ENCODE peak calls at places on chromosome 10, in four cellular contexts. E is neural progenitor cell, Q is astrocyte, I is fibroblast of lung. W is an unnamed sample.
A peak's percentile ranks its signal among the peaks of the same experiment; 100 is the strongest.

GRCh38 chr10:104329754-104330153 is 8.5 kb downstream of the ITPRIP start:
- DNase-seq in E (no peak), Q (peak; percentile 87), I (peak; percentile 77), W (no peak)

GRCh38 chr10:103663802-103664201 is 170.3 kb downstream of the NEURL1 start:
- DNase-seq in E (no peak), Q (no peak), I (no peak), W (no peak)

GRCh38 chr10:3172446-3173172 is at the start of gene PITRM1:
- DNase-seq in E (peak; percentile 99), Q (peak; percentile 96), I (peak; percentile 99), W (peak; percentile 99)

GRCh38 chr10:99435986-99436633 is 5.7 kb upstream of the GOT1 start:
- DNase-seq in E (peak; percentile 48), Q (no peak), I (peak; percentile 44), W (peak; percentile 82)

GRCh38 chr10:49037187-49037586 is 78.1 kb downstream of the VSTM4 start:
- DNase-seq in E (no peak), Q (peak; percentile 90), I (no peak), W (no peak)

GRCh38 chr10:77513783-77514331 is 123.8 kb downstream of the KCNMA1 start:
- DNase-seq in E (peak; percentile 35), Q (peak; percentile 91), I (peak; percentile 86), W (no peak)

GRCh38 chr10:13944901-13945300 is 358.1 kb downstream of the PRPF18 start:
- DNase-seq in E (no peak), Q (no peak), I (no peak), W (no peak)

GRCh38 chr10:127408733-127409132 is 140.4 kb upstream of the NPS start:
- DNase-seq in E (no peak), Q (no peak), I (peak; percentile 71), W (no peak)

GRCh38 chr10:17980796-17981195 is 29.1 kb downstream of the SLC39A12 start:
- DNase-seq in E (no peak), Q (peak; percentile 39), I (peak; percentile 9), W (no peak)

GRCh38 chr10:17387861-17388503 is 66.4 kb downstream of the ST8SIA6 start:
- DNase-seq in E (peak; percentile 45), Q (no peak), I (no peak), W (peak; percentile 30)

GRCh38 chr10:18196806-18197550 is 56.8 kb downstream of the CACNB2 start:
- DNase-seq in E (peak; percentile 46), Q (no peak), I (no peak), W (no peak)

GRCh38 chr10:91587710-91588638 is 44.9 kb downstream of the PPP1R3C start:
- DNase-seq in E (no peak), Q (peak; percentile 90), I (peak; percentile 79), W (no peak)

GRCh38 chr10:57102234-57102633 is 741.2 kb upstream of the ZWINT start:
- DNase-seq in E (peak; percentile 5), Q (no peak), I (no peak), W (no peak)

GRCh38 chr10:9189448-9189847 is 1135.0 kb downstream of the GATA3 start:
- DNase-seq in E (no peak), Q (no peak), I (no peak), W (no peak)

GRCh38 chr10:117818696-117819095 is 228.0 kb downstream of the RAB11FIP2 start:
- DNase-seq in E (no peak), Q (no peak), I (no peak), W (no peak)

GRCh38 chr10:55183993-55184392 is 383.0 kb upstream of the PCDH15 start:
- DNase-seq in E (no peak), Q (peak; percentile 33), I (no peak), W (no peak)

GRCh38 chr10:50515420-50515819 is 108.3 kb downstream of the SGMS1 start:
- DNase-seq in E (no peak), Q (no peak), I (no peak), W (no peak)

GRCh38 chr10:44752451-44753441 is 158.4 kb upstream of the TMEM72 start:
- DNase-seq in E (no peak), Q (peak; percentile 100), I (peak; percentile 92), W (no peak)

GRCh38 chr10:79001082-79001885 is 67.5 kb upstream of the ZMIZ1 start:
- DNase-seq in E (no peak), Q (no peak), I (no peak), W (no peak)

GRCh38 chr10:19847321-19847720 is 31.1 kb downstream of the PLXDC2 start:
- DNase-seq in E (no peak), Q (peak; percentile 84), I (peak; percentile 19), W (no peak)

GRCh38 chr10:122034149-122034756 is 45.3 kb downstream of the TACC2 start:
- DNase-seq in E (no peak), Q (peak; percentile 32), I (peak; percentile 62), W (no peak)

GRCh38 chr10:122181901-122182799 is 88.9 kb upstream of the BTBD16 start:
- DNase-seq in E (peak; percentile 61), Q (no peak), I (peak; percentile 52), W (no peak)

GRCh38 chr10:84340187-84340586 is 11.8 kb downstream of the CCSER2 start:
- DNase-seq in E (no peak), Q (no peak), I (no peak), W (no peak)

DNA sequence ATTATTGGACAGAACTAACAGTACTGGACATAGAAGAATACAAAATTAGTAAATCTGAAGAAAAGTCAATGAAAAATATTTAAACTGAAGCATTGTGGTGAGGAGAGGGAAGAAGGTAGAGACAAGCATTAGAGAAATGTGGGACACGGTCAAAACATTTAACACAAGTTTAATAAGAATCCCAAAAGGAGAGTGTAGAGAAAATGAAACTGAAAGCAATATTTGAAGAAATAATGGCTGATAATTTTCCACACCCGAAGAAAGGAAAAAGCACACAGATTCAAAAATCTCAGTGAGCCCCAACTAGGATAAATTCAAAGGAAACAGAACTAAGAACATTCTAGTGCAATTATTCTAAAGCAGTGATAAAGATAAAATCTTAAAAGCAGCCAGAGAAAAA is 126.4 kb upstream of the LRRTM3 start:
- DNase-seq in E (no peak), Q (no peak), I (peak; percentile 24), W (no peak)
- H3K9ac ChIP-seq in E (no peak overlapping the region), Q (no peak overlapping the region), I (no peak overlapping the region), W (no peak overlapping the region)

GRCh38 chr10:110354322-110354766 is 49.6 kb upstream of the SMNDC1 start:
- DNase-seq in E (peak; percentile 87), Q (peak; percentile 65), I (peak; percentile 87), W (peak; percentile 96)
- H3K36me3 ChIP-seq in E (no peaks in the 10 kb centered on the region), Q (no peaks in the 10 kb centered on the region), I (no peaks in the 10 kb centered on the region), W (no peaks in the 10 kb centered on the region)

GRCh38 chr10:69328346-69328687 is 50.0 kb downstream of the HK1 start:
- DNase-seq in E (no peak), Q (no peak), I (no peak), W (no peak)
- H3K4me1 ChIP-seq in E (peaks cover 37% of the 10 kb centered on the region), Q (peaks cover 37% of the 10 kb centered on the region), I (peaks cover 9% of the 10 kb centered on the region), W (peaks cover 43% of the 10 kb centered on the region)

GRCh38 chr10:413662-414071 is 275.8 kb downstream of the DIP2C start:
- DNase-seq in E (peak; percentile 51), Q (no peak), I (no peak), W (no peak)

GRCh38 chr10:408223-408622 is 273.0 kb downstream of the ZMYND11 start:
- DNase-seq in E (no peak), Q (no peak), I (no peak), W (no peak)

GRCh38 chr10:409403-410040 is 274.3 kb downstream of the ZMYND11 start:
- DNase-seq in E (no peak), Q (no peak), I (no peak), W (no peak)

GRCh38 chr10:412109-412508 is 276.9 kb downstream of the ZMYND11 start:
- DNase-seq in E (no peak), Q (no peak), I (no peak), W (no peak)

GRCh38 chr10:411597-411996 is 276.3 kb downstream of the ZMYND11 start:
- DNase-seq in E (no peak), Q (peak; percentile 46), I (no peak), W (no peak)
- H3K9ac ChIP-seq in E (no peak overlapping the region), Q (no peak overlapping the region), I (no peak overlapping the region), W (no peak overlapping the region)

GRCh38 chr10:95640891-95641315 is 15.6 kb downstream of the ALDH18A1 start:
- DNase-seq in E (no peak), Q (no peak), I (no peak), W (no peak)
- H3K36me3 ChIP-seq in E (peaks cover 5% of the 10 kb centered on the region), Q (peaks cover 62% of the 10 kb centered on the region), I (peaks cover 20% of the 10 kb centered on the region), W (peaks cover 10% of the 10 kb centered on the region)

DNA sequence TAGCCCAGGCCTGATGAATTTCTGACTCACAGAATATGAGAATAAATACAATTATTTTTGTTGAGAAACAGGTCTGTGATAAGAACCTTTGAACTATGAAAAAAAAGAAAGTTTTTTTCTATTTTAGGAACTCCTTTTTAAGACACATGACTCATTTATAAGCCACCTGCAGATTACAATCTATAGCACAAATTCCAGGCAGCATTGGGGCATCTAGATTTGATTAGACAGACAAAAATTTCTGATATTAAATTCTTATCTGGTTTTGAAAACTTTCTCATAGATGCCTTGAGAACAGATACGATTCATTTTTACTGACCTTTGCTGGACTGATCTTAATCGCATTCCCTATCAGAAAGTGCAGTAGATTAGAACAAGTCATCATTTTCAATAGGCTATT is 256.6 kb upstream of the LYZL1 start:
- DNase-seq in E (no peak), Q (no peak), I (no peak), W (no peak)
- H3K4me1 ChIP-seq in E (no peaks in the 10 kb centered on the region), Q (no peaks in the 10 kb centered on the region), I (no peaks in the 10 kb centered on the region), W (no peaks in the 10 kb centered on the region)

W was measured in Karpas-422.